ENCODE peak calls at places on chromosomes 1 and 21, in ten cellular contexts. Y is NCI-H2029 treated with DMSO at 0.1 percent for 48 hours; H is AG10803; R is mesendoderm; I is RCC 7860; E is NCI-H446; K is lower lobe of right lung; Q is renal cortical epithelial cell; M is activated T-cell treated with anti-CD3 and anti-CD28 coated beads, Interleukin-2, amount 50 U/mL, for 72 hours; S is ELR. C is an unnamed sample.

GRCh38 chr1:94953741-94954140 is 26.8 kb upstream of the CNN3 start:
- DNase-seq in Y (no peak), H (peak; percentile 62), R (no peak), I (no peak), E (no peak), K (no peak), Q (no peak), M (no peak), S (no peak), C (no peak)

GRCh38 chr1:4700801-4701200 is 46.4 kb downstream of the AJAP1 start:
- DNase-seq in Y (peak; percentile 12), H (no peak), R (no peak), I (no peak), E (no peak), K (no peak), Q (peak; percentile 7), M (no peak), S (no peak), C (no peak)

GRCh38 chr1:179786815-179787736 is 44.0 kb downstream of the FAM163A start:
- DNase-seq in Y (peak; percentile 7), H (no peak), R (no peak), I (no peak), E (peak; percentile 74), K (no peak), Q (no peak), M (no peak), S (no peak), C (no peak)

GRCh38 chr1:71621785-71622184 is 541.0 kb upstream of the ZRANB2 start:
- DNase-seq in Y (no peak), H (peak; percentile 55), R (no peak), I (peak; percentile 53), E (no peak), K (no peak), Q (peak; percentile 31), M (no peak), S (peak; percentile 86), C (no peak)

GRCh38 chr1:226110249-226111108 is 48.0 kb downstream of the H3-3A start:
- DNase-seq in Y (no peak), H (peak; percentile 38), R (peak; percentile 76), I (peak; percentile 48), E (peak; percentile 48), K (peak; percentile 77), Q (peak; percentile 37), M (peak; percentile 83), S (peak; percentile 72), C (peak; percentile 61)

GRCh38 chr21:16945580-16945979 is 567.3 kb upstream of the CXADR start:
- DNase-seq in Y (peak; percentile 8), H (no peak), R (no peak), I (no peak), E (no peak), K (no peak), Q (no peak), M (no peak), S (no peak), C (no peak)

GRCh38 chr1:26287033-26287711 is 7.3 kb downstream of the SH3BGRL3 start:
- DNase-seq in Y (no peak), H (peak; percentile 39), R (no peak), I (peak; percentile 51), E (no peak), K (no peak), Q (no peak), M (peak; percentile 80), S (peak; percentile 24), C (no peak)

GRCh38 chr1:247747616-247748015 is 325 bp downstream of the OR14A2 start:
- DNase-seq in Y (no peak), H (peak; percentile 3), R (no peak), I (peak; percentile 64), E (no peak), K (no peak), Q (no peak), M (no peak), S (peak; percentile 38), C (no peak)

GRCh38 chr1:36380782-36381181 is 4.9 kb downstream of the STK40 start:
- DNase-seq in Y (no peak), H (no peak), R (peak; percentile 12), I (no peak), E (no peak), K (no peak), Q (no peak), M (no peak), S (no peak), C (no peak)

GRCh38 chr1:241479294-241479693 is 40.3 kb downstream of the FH start:
- DNase-seq in Y (no peak), H (no peak), R (no peak), I (no peak), E (no peak), K (no peak), Q (no peak), M (no peak), S (no peak), C (no peak)

GRCh38 chr1:55986003-55986402 is 593.4 kb downstream of the PLPP3 start:
- DNase-seq in Y (no peak), H (peak; percentile 56), R (no peak), I (no peak), E (no peak), K (no peak), Q (no peak), M (no peak), S (no peak), C (no peak)

GRCh38 chr1:85605519-85606413 is 25.2 kb downstream of the CCN1 start:
- DNase-seq in Y (no peak), H (no peak), R (no peak), I (peak; percentile 51), E (peak; percentile 9), K (no peak), Q (peak; percentile 62), M (no peak), S (peak; percentile 15), C (no peak)

GRCh38 chr1:66275083-66275482 is 258.9 kb upstream of the SGIP1 start:
- DNase-seq in Y (no peak), H (no peak), R (no peak), I (no peak), E (no peak), K (no peak), Q (no peak), M (no peak), S (no peak), C (no peak)

GRCh38 chr1:181191494-181192040 is 103.1 kb downstream of the IER5 start:
- DNase-seq in Y (no peak), H (no peak), R (no peak), I (no peak), E (no peak), K (no peak), Q (no peak), M (no peak), S (no peak), C (no peak)

GRCh38 chr1:229209816-229210215 is 61.1 kb upstream of the RAB4A start:
- DNase-seq in Y (no peak), H (peak; percentile 16), R (peak; percentile 30), I (peak; percentile 77), E (no peak), K (no peak), Q (no peak), M (no peak), S (no peak), C (no peak)

GRCh38 chr1:246067432-246068021 is 439.6 kb downstream of the SMYD3 start:
- DNase-seq in Y (no peak), H (peak; percentile 46), R (no peak), I (no peak), E (no peak), K (no peak), Q (peak; percentile 2), M (no peak), S (peak; percentile 36), C (no peak)

GRCh38 chr1:10387611-10388386 is 11.1 kb upstream of the PGD start:
- DNase-seq in Y (no peak), H (peak; percentile 67), R (peak; percentile 55), I (peak; percentile 47), E (no peak), K (no peak), Q (peak; percentile 69), M (no peak), S (peak; percentile 48), C (no peak)

GRCh38 chr1:178607718-178608408 is 95.0 kb downstream of the TEX35 start:
- DNase-seq in Y (no peak), H (no peak), R (no peak), I (no peak), E (no peak), K (no peak), Q (no peak), M (no peak), S (peak; percentile 46), C (no peak)

GRCh38 chr1:6711174-6711573 is 9.6 kb upstream of the DNAJC11 start:
- DNase-seq in Y (no peak), H (no peak), R (no peak), I (no peak), E (no peak), K (no peak), Q (no peak), M (no peak), S (no peak), C (no peak)

GRCh38 chr1:147504801-147505303 is 36.4 kb upstream of the BCL9 start:
- DNase-seq in Y (peak; percentile 60), H (peak; percentile 17), R (peak; percentile 96), I (no peak), E (peak; percentile 4), K (no peak), Q (peak; percentile 63), M (no peak), S (peak; percentile 10), C (peak; percentile 41)

GRCh38 chr1:27037518-27037917 is 24.9 kb upstream of the TENT5B start:
- DNase-seq in Y (no peak), H (no peak), R (no peak), I (no peak), E (no peak), K (no peak), Q (no peak), M (no peak), S (no peak), C (no peak)

GRCh38 chr1:226975259-226975908 is 35.3 kb downstream of the COQ8A start:
- DNase-seq in Y (no peak), H (no peak), R (no peak), I (no peak), E (no peak), K (no peak), Q (no peak), M (no peak), S (no peak), C (no peak)

GRCh38 chr1:150409504-150410362 is 45.8 kb downstream of the RPRD2 start:
- DNase-seq in Y (no peak), H (no peak), R (no peak), I (no peak), E (no peak), K (peak; percentile 70), Q (peak; percentile 52), M (no peak), S (no peak), C (no peak)

GRCh38 chr21:34582506-34583150 is 32.3 kb downstream of the RCAN1 start:
- DNase-seq in Y (no peak), H (peak; percentile 75), R (peak; percentile 72), I (no peak), E (no peak), K (no peak), Q (peak; percentile 31), M (no peak), S (peak; percentile 61), C (peak; percentile 16)

GRCh38 chr1:37265786-37266667 is 208.4 kb upstream of the ZC3H12A start:
- DNase-seq in Y (peak; percentile 81), H (no peak), R (no peak), I (no peak), E (no peak), K (no peak), Q (no peak), M (no peak), S (no peak), C (no peak)

GRCh38 chr1:2229921-2230700 is 2.0 kb downstream of the SKI start:
- DNase-seq in Y (no peak), H (peak; percentile 36), R (no peak), I (no peak), E (no peak), K (peak; percentile 68), Q (no peak), M (no peak), S (peak; percentile 65), C (no peak)

GRCh38 chr1:119795471-119795870 is 15.8 kb downstream of the REG4 start:
- DNase-seq in Y (no peak), H (no peak), R (no peak), I (no peak), E (no peak), K (no peak), Q (no peak), M (no peak), S (no peak), C (no peak)

GRCh38 chr1:51518730-51519047 is 377 bp downstream of the EPS15 start:
- DNase-seq in Y (peak; percentile 51), H (no peak), R (no peak), I (no peak), E (no peak), K (peak; percentile 82), Q (no peak), M (peak; percentile 60), S (no peak), C (no peak)

C was measured in endothelial cell.